ENCODE peak calls at places on chromosomes 5 and 9, in six cellular contexts. C is brain microvascular endothelial cell; W is aorta; E is A549; G is ovary; K is CD8-positive, alpha-beta memory T cell. H is an unnamed sample.

GRCh38 chr5:112635771-112636170 is 101.9 kb upstream of the APC start:
- DNase-seq in E (no peak), G (no peak), W (no peak), K (no peak), C (no peak), H (no peak)

GRCh38 chr9:68969538-68969937 is 44.4 kb downstream of the PRKACG start:
- DNase-seq in E (no peak), G (no peak), K (no peak), C (no peak), W (no peak), H (no peak)

GRCh38 chr9:68431307-68431706 is 74.9 kb downstream of the PGM5 start:
- DNase-seq in K (no peak), W (no peak), G (no peak), C (no peak), E (no peak), H (no peak)

GRCh38 chr5:149380466-149381121 is 1.5 kb upstream of the IL17B start:
- DNase-seq in W (peak), E (no peak), G (peak), K (no peak), C (no peak), H (no peak)

GRCh38 chr5:138943615-138944173 is 68.6 kb upstream of the LRRTM2 start:
- DNase-seq in G (no peak), E (no peak), W (no peak), K (no peak), C (no peak), H (peak)

GRCh38 chr9:122991370-122991830 is 42.1 kb upstream of the GPR21 start:
- DNase-seq in W (peak), K (peak), G (peak), C (peak), E (peak), H (peak)

GRCh38 chr5:36630201-36630968 is 24.0 kb downstream of the SLC1A3 start:
- DNase-seq in G (no peak), C (no peak), W (no peak), K (no peak), E (no peak), H (no peak)

GRCh38 chr9:35464056-35465025 is 25.6 kb upstream of the RUSC2 start:
- DNase-seq in K (no peak), C (no peak), W (no peak), G (no peak), E (no peak), H (no peak)

GRCh38 chr9:134484479-134484878 is 157.1 kb upstream of the COL5A1 start:
- DNase-seq in E (no peak), K (no peak), G (no peak), C (no peak), W (peak), H (no peak)

GRCh38 chr9:134557331-134557730 is 84.3 kb upstream of the COL5A1 start:
- DNase-seq in K (no peak), C (no peak), W (peak), E (no peak), G (no peak), H (no peak)

GRCh38 chr5:112397690-112398089 is 21.4 kb downstream of the EPB41L4A start:
- DNase-seq in K (no peak), G (no peak), W (no peak), C (no peak), E (no peak), H (no peak)

GRCh38 chr9:113574381-113575262 is 111.1 kb downstream of the RGS3 start:
- DNase-seq in W (no peak), C (no peak), G (no peak), K (no peak), E (no peak), H (no peak)

GRCh38 chr9:99162759-99163364 is 57.9 kb downstream of the TGFBR1 start:
- DNase-seq in W (no peak), G (no peak), E (peak), K (no peak), C (no peak), H (peak)

GRCh38 chr9:97802276-97802675 is 50.8 kb upstream of the FOXE1 start:
- DNase-seq in W (no peak), E (peak), C (peak), G (no peak), K (no peak), H (no peak)

GRCh38 chr9:78280982-78281668 is 15.8 kb upstream of the PSAT1 start:
- DNase-seq in K (no peak), G (peak), W (peak), C (peak), E (no peak), H (no peak)

GRCh38 chr5:179226696-179227095 is 118.6 kb downstream of the ADAMTS2 start:
- DNase-seq in C (no peak), E (no peak), W (no peak), G (no peak), K (no peak), H (no peak)

GRCh38 chr9:20369391-20369790 is 252.9 kb downstream of the MLLT3 start:
- DNase-seq in K (no peak), C (no peak), G (no peak), W (no peak), E (no peak), H (no peak)

GRCh38 chr5:17732351-17732923 is 98.2 kb downstream of the TAF11L14 start:
- DNase-seq in K (no peak), E (no peak), W (no peak), C (no peak), G (no peak), H (no peak)

GRCh38 chr9:79583957-79584654 is 12.3 kb downstream of the TLE4 start:
- DNase-seq in E (no peak), W (peak), K (no peak), G (no peak), C (no peak), H (no peak)

GRCh38 chr9:96441798-96442445 is 8.0 kb upstream of the HABP4 start:
- DNase-seq in C (no peak), W (no peak), K (no peak), G (no peak), E (no peak), H (peak)

GRCh38 chr9:69822091-69822750 is 1.6 kb downstream of the CFAP95 start:
- DNase-seq in K (no peak), C (no peak), E (no peak), W (no peak), G (no peak), H (no peak)

GRCh38 chr5:146400206-146400605 is 46.9 kb upstream of the TCERG1 start:
- DNase-seq in C (no peak), K (no peak), E (no peak), G (no peak), W (no peak), H (no peak)

GRCh38 chr5:141779642-141780041 is 97.6 kb upstream of the ARAP3 start:
- DNase-seq in E (no peak), W (no peak), K (no peak), C (no peak), G (no peak), H (peak)

GRCh38 chr5:140150201-140150600 is 24.5 kb downstream of the IGIP start:
- DNase-seq in E (no peak), C (no peak), G (no peak), K (no peak), W (no peak), H (no peak)

GRCh38 chr9:5042661-5043178 is 57.6 kb downstream of the JAK2 start:
- DNase-seq in K (no peak), C (no peak), W (no peak), E (no peak), G (no peak), H (no peak)

GRCh38 chr9:123246534-123246933 is 21.9 kb downstream of the STRBP start:
- DNase-seq in E (no peak), W (no peak), G (no peak), C (no peak), K (no peak), H (peak)

GRCh38 chr9:110048976-110049698 is 158.8 kb downstream of the C9orf152 start:
- DNase-seq in E (peak), W (peak), K (no peak), C (no peak), G (no peak), H (no peak)

GRCh38 chr5:55456216-55456895 is 78.4 kb downstream of the PLPP1 start:
- DNase-seq in G (no peak), K (no peak), W (no peak), C (no peak), E (peak), H (no peak)

GRCh38 chr9:38006163-38006562 is 62.9 kb downstream of the SHB start:
- DNase-seq in C (no peak), K (no peak), G (no peak), W (no peak), E (no peak), H (no peak)

GRCh38 chr9:136090060-136090735 is 4.9 kb downstream of the NACC2 start:
- DNase-seq in E (no peak), W (peak), G (no peak), K (no peak), C (no peak), H (no peak)

GRCh38 chr5:5192681-5193080 is 52.6 kb downstream of the ADAMTS16 start:
- DNase-seq in C (no peak), K (no peak), E (no peak), G (no peak), W (no peak), H (no peak)
- H3K4me3 ChIP-seq in C (no peak), K (no peak), E (no peak), G (no peak), W (no peak), H (no peak)

GRCh38 chr5:6687501-6687900 is 25.7 kb upstream of the TENT4A start:
- DNase-seq in K (no peak), W (no peak), E (no peak), G (no peak), C (no peak), H (no peak)
- H3K4me3 ChIP-seq in K (no peak), W (no peak), E (no peak), G (no peak), C (no peak), H (no peak)

GRCh38 chr5:103224118-103224893 is 34.3 kb upstream of the MACIR start:
- DNase-seq in C (peak), E (no peak), W (no peak), K (peak), G (no peak), H (peak)
- H3K4me3 ChIP-seq in C (peak), E (no peak), W (no peak), K (no peak), G (no peak), H (no peak)

GRCh38 chr5:159049844-159050318 is 49.8 kb downstream of the EBF1 start:
- DNase-seq in W (no peak), G (peak), K (no peak), E (no peak), C (peak), H (no peak)

GRCh38 chr5:159052282-159053011 is 47.3 kb downstream of the EBF1 start:
- DNase-seq in C (peak), W (no peak), K (no peak), E (no peak), G (no peak), H (no peak)

GRCh38 chr5:159053216-159053615 is 46.5 kb downstream of the EBF1 start:
- DNase-seq in C (no peak), E (no peak), W (no peak), G (no peak), K (no peak), H (no peak)

GRCh38 chr5:159050408-159051091 is 49.2 kb downstream of the EBF1 start:
- DNase-seq in E (no peak), W (peak), C (peak), G (no peak), K (no peak), H (no peak)

GRCh38 chr5:159051431-159052281 is 48.1 kb downstream of the EBF1 start:
- DNase-seq in C (peak), G (peak), E (no peak), W (peak), K (no peak), H (no peak)
- H3K4me3 ChIP-seq in C (peak), G (peak), E (no peak), W (no peak), K (no peak), H (no peak)

GRCh38 chr9:137243626-137244485 is 2.8 kb downstream of the TUBB4B start:
- DNase-seq in K (no peak), G (no peak), W (no peak), E (no peak), C (no peak), H (no peak)
- H3K4me3 ChIP-seq in K (no peak), G (no peak), W (no peak), E (peak), C (no peak), H (no peak)

DNA sequence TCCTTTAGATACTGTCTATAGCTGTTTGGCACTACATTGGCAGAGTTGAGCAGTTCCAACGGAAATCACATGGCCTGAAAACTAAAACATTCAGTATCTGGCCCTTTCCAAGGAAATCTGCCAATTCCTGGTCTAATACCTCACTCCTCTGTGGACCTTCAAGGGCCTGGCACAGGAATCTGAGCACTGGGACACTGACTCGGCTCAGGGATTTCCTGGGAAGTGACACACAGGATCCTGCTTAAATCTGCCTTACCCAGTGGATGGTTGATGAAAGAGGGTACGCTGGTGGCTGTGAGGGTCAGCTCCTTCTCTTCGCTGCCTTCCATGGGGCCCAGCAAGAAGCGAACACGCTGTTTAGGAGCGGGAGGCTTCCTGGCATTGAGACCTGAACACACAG is 904 bp downstream of the TRUB2 start:
- DNase-seq in W (no peak), K (no peak), C (no peak), G (no peak), E (no peak), H (no peak)
- H3K4me3 ChIP-seq in W (no peak), K (peak), C (peak), G (peak), E (peak), H (peak)